ENCODE peak calls at places on chromosome 13, in six cellular contexts. One of them, this sample, is unnamed. For H3K27me3, the result is how much of the 10 kb centered on the place peaks cover.

GRCh38 chr13:33263484-33263883 is 22.1 kb downstream of the STARD13 start:
- DNase-seq in ascending aorta: no peak
- DNase-seq in MG63: no peak
- DNase-seq in suprapubic skin: no peak
- DNase-seq in dorsolateral prefrontal cortex: no peak
- DNase-seq in fibroblast of lung: no peak
- DNase-seq in this sample: no peak

GRCh38 chr13:42681394-42681793 is 100.0 kb upstream of the FAM216B start:
- DNase-seq in suprapubic skin: no peak
- DNase-seq in fibroblast of lung: no peak
- DNase-seq in ascending aorta: no peak
- DNase-seq in MG63: no peak
- DNase-seq in dorsolateral prefrontal cortex: peak
- DNase-seq in this sample: no peak

GRCh38 chr13:24683833-24684599 is 3.8 kb downstream of the ATP12A start:
- DNase-seq in suprapubic skin: no peak
- DNase-seq in fibroblast of lung: peak
- DNase-seq in MG63: peak
- DNase-seq in dorsolateral prefrontal cortex: no peak
- DNase-seq in ascending aorta: no peak
- DNase-seq in this sample: peak

GRCh38 chr13:52348983-52349780 is 56.8 kb downstream of the THSD1 start:
- DNase-seq in ascending aorta: no peak
- DNase-seq in fibroblast of lung: peak
- DNase-seq in dorsolateral prefrontal cortex: no peak
- DNase-seq in MG63: peak
- DNase-seq in suprapubic skin: no peak
- DNase-seq in this sample: no peak

GRCh38 chr13:40388617-40389016 is 277.8 kb downstream of the FOXO1 start:
- DNase-seq in fibroblast of lung: no peak
- DNase-seq in dorsolateral prefrontal cortex: no peak
- DNase-seq in ascending aorta: peak
- DNase-seq in MG63: peak
- DNase-seq in suprapubic skin: no peak
- DNase-seq in this sample: peak

GRCh38 chr13:73809561-73809960 is 324.6 kb downstream of the KLF12 start:
- DNase-seq in fibroblast of lung: peak
- DNase-seq in dorsolateral prefrontal cortex: no peak
- DNase-seq in suprapubic skin: no peak
- DNase-seq in MG63: no peak
- DNase-seq in ascending aorta: no peak
- DNase-seq in this sample: no peak

GRCh38 chr13:98690348-98691041 is 62.0 kb downstream of the SLC15A1 start:
- DNase-seq in MG63: no peak
- DNase-seq in dorsolateral prefrontal cortex: no peak
- DNase-seq in ascending aorta: no peak
- DNase-seq in fibroblast of lung: no peak
- DNase-seq in suprapubic skin: no peak
- DNase-seq in this sample: no peak

GRCh38 chr13:64488731-64489130 is 2741.4 kb downstream of the PCDH9 start:
- DNase-seq in ascending aorta: no peak
- DNase-seq in dorsolateral prefrontal cortex: no peak
- DNase-seq in suprapubic skin: no peak
- DNase-seq in MG63: no peak
- DNase-seq in fibroblast of lung: no peak
- DNase-seq in this sample: no peak

GRCh38 chr13:33953203-33953602 is 135.3 kb downstream of the RFC3 start:
- DNase-seq in fibroblast of lung: peak
- DNase-seq in MG63: no peak
- DNase-seq in dorsolateral prefrontal cortex: no peak
- DNase-seq in ascending aorta: no peak
- DNase-seq in suprapubic skin: no peak
- DNase-seq in this sample: no peak

GRCh38 chr13:109803822-109804221 is 17.4 kb upstream of the IRS2 start:
- DNase-seq in dorsolateral prefrontal cortex: no peak
- DNase-seq in MG63: no peak
- DNase-seq in fibroblast of lung: no peak
- DNase-seq in ascending aorta: no peak
- DNase-seq in suprapubic skin: no peak
- DNase-seq in this sample: no peak

GRCh38 chr13:101305981-101306411 is 110.3 kb downstream of the NALCN start:
- DNase-seq in MG63: no peak
- DNase-seq in ascending aorta: no peak
- DNase-seq in fibroblast of lung: no peak
- DNase-seq in dorsolateral prefrontal cortex: no peak
- DNase-seq in suprapubic skin: no peak
- DNase-seq in this sample: no peak

GRCh38 chr13:68027311-68027710 is 797.2 kb upstream of the PCDH9 start:
- DNase-seq in ascending aorta: no peak
- DNase-seq in fibroblast of lung: no peak
- DNase-seq in dorsolateral prefrontal cortex: no peak
- DNase-seq in suprapubic skin: no peak
- DNase-seq in MG63: no peak
- DNase-seq in this sample: no peak

GRCh38 chr13:33548065-33548464 is 262.5 kb upstream of the STARD13 start:
- DNase-seq in ascending aorta: no peak
- DNase-seq in dorsolateral prefrontal cortex: no peak
- DNase-seq in fibroblast of lung: no peak
- DNase-seq in suprapubic skin: no peak
- DNase-seq in MG63: no peak
- DNase-seq in this sample: no peak

GRCh38 chr13:36666482-36667264 is 7.1 kb upstream of the SERTM1 start:
- DNase-seq in ascending aorta: no peak
- DNase-seq in fibroblast of lung: no peak
- DNase-seq in suprapubic skin: no peak
- DNase-seq in dorsolateral prefrontal cortex: no peak
- DNase-seq in MG63: no peak
- DNase-seq in this sample: no peak

GRCh38 chr13:78601886-78602560 is 1.3 kb downstream of the POU4F1 start:
- DNase-seq in fibroblast of lung: no peak
- DNase-seq in MG63: no peak
- DNase-seq in dorsolateral prefrontal cortex: no peak
- DNase-seq in ascending aorta: no peak
- DNase-seq in suprapubic skin: no peak
- DNase-seq in this sample: no peak
- H3K27me3 ChIP-seq in fibroblast of lung: half or more
- H3K27me3 ChIP-seq in MG63: half or more
- H3K27me3 ChIP-seq in dorsolateral prefrontal cortex: half or more
- H3K27me3 ChIP-seq in ascending aorta: half or more
- H3K27me3 ChIP-seq in suprapubic skin: half or more
- H3K27me3 ChIP-seq in this sample: under half

DNA sequence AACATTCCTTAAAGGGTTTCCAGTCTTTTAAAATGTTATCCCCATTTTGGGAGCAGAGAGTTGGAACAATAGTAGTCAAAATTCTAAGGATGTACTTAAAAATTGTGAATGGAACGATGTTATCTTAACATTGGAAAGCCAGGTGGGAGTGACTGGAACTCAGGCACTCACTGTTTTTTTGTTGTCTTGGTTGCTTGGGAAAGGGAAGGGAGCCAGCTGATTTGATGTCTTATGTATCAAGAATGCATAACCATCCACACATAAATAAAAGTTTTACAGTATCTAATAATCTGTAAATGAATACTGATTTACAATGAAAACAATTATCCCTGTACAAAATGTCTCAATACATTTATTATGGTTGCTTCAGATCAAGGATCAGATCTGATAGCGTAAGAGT is 88.7 kb downstream of the SLC10A2 start:
- DNase-seq in ascending aorta: no peak
- DNase-seq in fibroblast of lung: no peak
- DNase-seq in dorsolateral prefrontal cortex: no peak
- DNase-seq in MG63: no peak
- DNase-seq in suprapubic skin: no peak
- DNase-seq in this sample: no peak
- H3K4me3 ChIP-seq in ascending aorta: no peak
- H3K4me3 ChIP-seq in fibroblast of lung: no peak
- H3K4me3 ChIP-seq in dorsolateral prefrontal cortex: no peak
- H3K4me3 ChIP-seq in MG63: no peak
- H3K4me3 ChIP-seq in suprapubic skin: no peak
- H3K4me3 ChIP-seq in this sample: no peak

GRCh38 chr13:99958402-99959126 is 13.0 kb downstream of the ZIC5 start:
- DNase-seq in dorsolateral prefrontal cortex: no peak
- DNase-seq in ascending aorta: no peak
- DNase-seq in fibroblast of lung: no peak
- DNase-seq in MG63: no peak
- DNase-seq in suprapubic skin: no peak
- DNase-seq in this sample: no peak
- H3K27me3 ChIP-seq in dorsolateral prefrontal cortex: half or more
- H3K27me3 ChIP-seq in ascending aorta: under half
- H3K27me3 ChIP-seq in fibroblast of lung: half or more
- H3K27me3 ChIP-seq in MG63: under half
- H3K27me3 ChIP-seq in suprapubic skin: half or more
- H3K27me3 ChIP-seq in this sample: under half

GRCh38 chr13:27917121-27917947 is 2.5 kb upstream of the PDX1 start:
- DNase-seq in ascending aorta: no peak
- DNase-seq in suprapubic skin: no peak
- DNase-seq in MG63: no peak
- DNase-seq in fibroblast of lung: no peak
- DNase-seq in dorsolateral prefrontal cortex: no peak
- DNase-seq in this sample: no peak
- H3K4me3 ChIP-seq in ascending aorta: no peak
- H3K4me3 ChIP-seq in suprapubic skin: no peak
- H3K4me3 ChIP-seq in MG63: no peak
- H3K4me3 ChIP-seq in fibroblast of lung: no peak
- H3K4me3 ChIP-seq in dorsolateral prefrontal cortex: no peak
- H3K4me3 ChIP-seq in this sample: no peak

DNA sequence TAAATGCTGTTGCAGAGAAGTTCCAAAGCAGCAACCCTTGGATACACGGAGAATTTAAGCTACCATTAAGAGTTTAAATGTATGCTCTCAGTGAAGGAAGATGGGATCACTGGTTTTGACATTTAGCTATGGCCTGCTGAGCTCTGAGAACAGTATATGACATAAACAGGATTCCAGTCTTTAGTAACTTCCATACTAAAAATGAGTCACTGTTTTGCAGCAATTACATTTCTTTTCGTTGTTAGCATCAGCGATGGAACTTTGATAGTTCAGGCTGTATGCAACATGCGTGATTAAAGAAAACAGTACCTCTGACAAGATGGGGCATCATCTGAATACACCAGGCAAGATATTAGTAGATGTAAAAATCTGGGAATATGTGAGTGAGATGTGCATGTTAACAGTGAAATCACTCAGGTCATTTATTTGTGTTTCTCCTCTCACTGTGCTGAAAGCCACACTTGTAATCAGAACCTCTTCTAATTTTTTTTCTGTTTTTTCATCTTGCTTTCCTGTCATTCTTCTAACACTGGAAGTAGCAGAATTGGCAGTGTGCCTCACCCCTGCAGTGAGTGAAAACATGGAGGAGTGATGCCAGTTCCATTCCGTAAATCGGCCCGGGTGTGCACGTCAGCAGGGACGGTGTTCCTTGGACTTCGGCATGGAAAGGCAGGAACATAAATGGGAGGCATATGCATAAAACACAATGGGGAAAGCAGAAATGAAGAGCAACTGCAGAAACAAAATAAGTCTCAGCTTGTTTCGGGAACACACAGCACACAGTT is 361.5 kb downstream of the OXGR1 start:
- DNase-seq in MG63: no peak
- DNase-seq in fibroblast of lung: no peak
- DNase-seq in ascending aorta: no peak
- DNase-seq in suprapubic skin: no peak
- DNase-seq in dorsolateral prefrontal cortex: peak
- DNase-seq in this sample: no peak
- H3K27me3 ChIP-seq in MG63: under half
- H3K27me3 ChIP-seq in fibroblast of lung: under half
- H3K27me3 ChIP-seq in ascending aorta: under half
- H3K27me3 ChIP-seq in suprapubic skin: under half
- H3K27me3 ChIP-seq in dorsolateral prefrontal cortex: under half
- H3K27me3 ChIP-seq in this sample: under half

GRCh38 chr13:94968040-94968756 is 255.9 kb upstream of the SOX21 start:
- DNase-seq in fibroblast of lung: peak
- DNase-seq in ascending aorta: no peak
- DNase-seq in suprapubic skin: no peak
- DNase-seq in MG63: peak
- DNase-seq in dorsolateral prefrontal cortex: peak
- DNase-seq in this sample: peak

GRCh38 chr13:94968757-94969086 is 256.4 kb upstream of the SOX21 start:
- DNase-seq in MG63: no peak
- DNase-seq in dorsolateral prefrontal cortex: no peak
- DNase-seq in ascending aorta: no peak
- DNase-seq in fibroblast of lung: peak
- DNase-seq in suprapubic skin: no peak
- DNase-seq in this sample: no peak

GRCh38 chr13:94966380-94966779 is 254.0 kb upstream of the SOX21 start:
- DNase-seq in MG63: no peak
- DNase-seq in dorsolateral prefrontal cortex: no peak
- DNase-seq in ascending aorta: no peak
- DNase-seq in suprapubic skin: no peak
- DNase-seq in fibroblast of lung: no peak
- DNase-seq in this sample: no peak

GRCh38 chr13:94972262-94972661 is 259.9 kb upstream of the SOX21 start:
- DNase-seq in dorsolateral prefrontal cortex: no peak
- DNase-seq in ascending aorta: no peak
- DNase-seq in suprapubic skin: no peak
- DNase-seq in MG63: no peak
- DNase-seq in fibroblast of lung: no peak
- DNase-seq in this sample: no peak

DNA sequence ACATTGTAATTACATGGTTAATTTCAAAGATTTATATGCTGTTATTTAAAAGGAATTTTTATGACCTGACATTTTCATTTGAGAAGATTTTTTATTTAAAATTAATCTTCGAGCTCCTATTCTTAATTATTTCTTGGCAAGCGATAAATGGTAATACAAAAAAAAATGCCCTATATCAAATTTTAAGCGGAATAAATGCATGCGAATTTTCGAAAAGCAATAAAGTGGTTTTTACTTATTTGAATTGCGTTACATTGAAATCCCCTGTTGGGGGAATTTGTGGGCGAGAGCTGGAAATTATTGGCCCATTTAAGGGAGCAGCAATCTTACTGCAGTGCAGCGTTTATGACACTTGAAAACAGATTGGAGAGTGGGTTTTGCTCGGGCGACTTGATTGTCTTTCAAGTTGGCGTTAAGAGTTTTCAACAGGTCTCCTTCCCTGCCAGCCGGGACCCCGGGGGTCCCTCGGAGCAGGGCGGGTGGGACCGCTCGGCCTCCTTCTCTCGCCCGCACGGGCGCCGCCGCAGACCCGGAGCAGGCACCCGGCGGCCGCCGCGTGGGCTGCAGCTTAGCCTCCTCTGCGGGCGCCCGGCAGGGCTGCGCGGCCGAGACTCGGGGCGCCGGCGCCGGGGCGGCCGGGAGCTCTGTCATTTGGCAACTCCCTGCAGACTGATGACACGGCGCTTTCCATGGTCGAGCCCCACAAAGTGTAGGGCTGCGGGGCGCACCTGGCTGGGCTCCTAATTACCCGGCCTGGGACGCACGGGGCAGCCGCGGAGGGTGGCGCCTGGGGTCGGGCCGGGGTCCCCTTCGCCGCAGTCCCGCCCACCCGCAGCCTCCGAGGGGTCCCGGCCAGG is 255.1 kb upstream of the SOX21 start:
- DNase-seq in ascending aorta: no peak
- DNase-seq in fibroblast of lung: peak
- DNase-seq in dorsolateral prefrontal cortex: no peak
- DNase-seq in MG63: peak
- DNase-seq in suprapubic skin: no peak
- DNase-seq in this sample: peak
- H3K4me3 ChIP-seq in ascending aorta: peak
- H3K4me3 ChIP-seq in fibroblast of lung: no peak
- H3K4me3 ChIP-seq in dorsolateral prefrontal cortex: peak
- H3K4me3 ChIP-seq in MG63: peak
- H3K4me3 ChIP-seq in suprapubic skin: peak
- H3K4me3 ChIP-seq in this sample: no peak

GRCh38 chr13:111969551-111970135 is 97.3 kb upstream of the SOX1 start:
- DNase-seq in ascending aorta: no peak
- DNase-seq in MG63: no peak
- DNase-seq in dorsolateral prefrontal cortex: no peak
- DNase-seq in fibroblast of lung: no peak
- DNase-seq in suprapubic skin: no peak
- DNase-seq in this sample: no peak
- H3K27me3 ChIP-seq in ascending aorta: under half
- H3K27me3 ChIP-seq in MG63: under half
- H3K27me3 ChIP-seq in dorsolateral prefrontal cortex: under half
- H3K27me3 ChIP-seq in fibroblast of lung: under half
- H3K27me3 ChIP-seq in suprapubic skin: half or more
- H3K27me3 ChIP-seq in this sample: under half